ENCODE peak calls at places on chromosomes 13 and 19, in four cellular contexts. N is GM12878, R is H1, Z is HepG2. I is an unnamed sample.

GRCh38 chr13:79307433-79307861 is 98.6 kb downstream of the RBM26 start:
- DNase-seq in N (no peak), R (no peak), Z (peak), I (no peak)

GRCh38 chr19:49556412-49557398 is 23.7 kb downstream of the NOSIP start:
- DNase-seq in N (no peak), R (peak), Z (no peak), I (no peak)

GRCh38 chr13:51777921-51778320 is 26.0 kb downstream of the DHRS12 start:
- DNase-seq in N (no peak), R (no peak), Z (no peak), I (no peak)

GRCh38 chr19:55116232-55117062 is 990 bp downstream of the PPP1R12C start:
- DNase-seq in N (no peak), R (peak), Z (peak), I (peak)

GRCh38 chr19:571127-571974 is 1.0 kb upstream of the BSG start:
- DNase-seq in N (peak), R (peak), Z (peak), I (peak)

GRCh38 chr19:1019980-1020867 is 699 bp downstream of the TMEM259 start:
- DNase-seq in N (no peak), R (no peak), Z (no peak), I (no peak)

GRCh38 chr13:86563308-86563707 is 764.1 kb upstream of the SLITRK6 start:
- DNase-seq in N (no peak), R (no peak), Z (no peak), I (no peak)

GRCh38 chr13:29844441-29844840 is 6.0 kb downstream of the UBL3 start:
- DNase-seq in N (no peak), R (no peak), Z (no peak), I (no peak)

GRCh38 chr19:7326105-7326877 is 22.4 kb upstream of the ARHGEF18 start:
- DNase-seq in N (no peak), R (peak), Z (peak), I (peak)

GRCh38 chr13:50730496-50731171 is 112.9 kb downstream of the DLEU7 start:
- DNase-seq in N (no peak), R (no peak), Z (no peak), I (no peak)

GRCh38 chr19:45976180-45976579 is 2.5 kb upstream of the NOVA2 start:
- DNase-seq in N (no peak), R (no peak), Z (no peak), I (no peak)

GRCh38 chr19:57720878-57721277 is 6.5 kb downstream of the ZNF671 start:
- DNase-seq in N (no peak), R (peak), Z (no peak), I (no peak)

GRCh38 chr19:16359074-16359473 is 34.4 kb downstream of the KLF2 start:
- DNase-seq in N (no peak), R (no peak), Z (no peak), I (no peak)

GRCh38 chr19:46101293-46101692 is 23.2 kb downstream of the IGFL3 start:
- DNase-seq in N (no peak), R (no peak), Z (no peak), I (no peak)

GRCh38 chr19:7763696-7764095 is 653 bp downstream of the CLEC4M start:
- DNase-seq in N (no peak), R (no peak), Z (no peak), I (no peak)

GRCh38 chr19:532578-533484 is 1.3 kb downstream of the CDC34 start:
- DNase-seq in N (no peak), R (peak), Z (peak), I (no peak)

GRCh38 chr13:20713751-20714150 is 10.3 kb downstream of the IL17D start:
- DNase-seq in N (no peak), R (no peak), Z (no peak), I (no peak)

GRCh38 chr19:8453616-8454015 is 8.8 kb downstream of the HNRNPM start:
- DNase-seq in N (no peak), R (no peak), Z (no peak), I (no peak)

GRCh38 chr19:54551293-54551692 is 22.3 kb upstream of the LILRA2 start:
- DNase-seq in N (peak), R (no peak), Z (no peak), I (no peak)

GRCh38 chr19:21626924-21627697 is 121.7 kb downstream of the ZNF429 start:
- DNase-seq in N (no peak), R (no peak), Z (no peak), I (no peak)

GRCh38 chr13:34942732-34943674 is 933 bp downstream of the NBEA start:
- DNase-seq in N (no peak), R (peak), Z (no peak), I (peak)

DNA sequence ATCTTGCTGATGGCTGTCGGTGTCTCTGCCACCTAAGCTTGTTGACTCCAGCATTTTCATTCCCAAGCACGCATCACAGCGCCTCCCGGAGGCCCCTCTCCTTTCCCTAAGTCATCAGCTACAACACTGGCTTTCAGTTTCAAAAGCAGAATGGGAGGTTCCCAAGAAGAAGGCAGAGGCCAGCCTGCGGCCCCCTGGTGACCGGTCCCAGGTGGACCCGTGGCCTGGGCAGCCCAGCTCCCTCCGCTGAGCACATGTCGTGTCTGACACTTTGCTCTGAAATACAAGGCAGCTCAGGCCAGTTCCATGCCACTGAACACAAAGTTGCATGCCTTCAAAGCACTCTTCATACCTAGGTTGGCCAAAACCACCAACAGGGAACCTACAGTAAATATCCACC is 8.5 kb downstream of the MLLT1 start:
- DNase-seq in N (no peak), R (no peak), Z (no peak), I (peak)
- TF ChIP-seq SUZ12 in N (no peak), R (no peak), Z (no peak), I (no peak)

GRCh38 chr13:45370922-45371406 is 30.0 kb upstream of the TPT1 start:
- DNase-seq in N (no peak), R (peak), Z (no peak), I (peak)
- TF ChIP-seq SP1 in N (no peak), R (peak), Z (no peak), I (no peak)

DNA sequence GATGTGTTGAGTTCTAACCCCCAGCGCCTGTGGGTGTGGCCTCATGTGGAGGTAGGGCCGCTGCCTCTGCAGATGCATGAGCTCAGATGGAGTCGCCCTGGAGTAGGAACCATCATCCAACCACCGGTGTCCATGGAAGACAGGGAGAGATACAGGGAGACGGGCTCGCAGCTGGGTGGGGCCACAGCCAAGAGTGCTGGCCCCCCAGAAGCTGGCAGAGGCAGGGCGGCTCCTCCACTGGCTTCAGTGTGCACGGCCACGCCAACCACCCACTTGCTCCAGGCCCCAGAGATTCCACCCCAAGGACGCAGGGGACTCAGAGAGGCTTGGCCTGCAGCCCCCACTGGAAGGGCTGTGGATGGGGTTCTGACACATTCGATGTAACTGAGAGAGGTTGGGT is 5.4 kb upstream of the MCF2L start:
- DNase-seq in N (no peak), R (no peak), Z (no peak), I (no peak)
- TF ChIP-seq SUZ12 in N (no peak), R (no peak), Z (no peak), I (no peak)

GRCh38 chr19:2869618-2870017 is 2.5 kb downstream of the ZNF556 start:
- DNase-seq in N (no peak), R (no peak), Z (peak), I (no peak)
- TF ChIP-seq SP1 in N (no peak), R (no peak), Z (no peak), I (no peak)

I was measured in HEK293T.